ENCODE peak calls at places on chromosomes 2 and 18, in six cellular contexts. K is tibial nerve, R is prostate gland, L is coronary artery, O is HepG2, C is H1. N is an unnamed sample.

GRCh38 chr2:189147989-189148388 is 31.6 kb downstream of the COL5A2 start:
- DNase-seq in K (no peak), R (no peak), L (no peak), O (no peak), C (no peak), N (no peak)

GRCh38 chr2:234957533-234958135 is 5.8 kb downstream of the SH3BP4 start:
- DNase-seq in K (no peak), R (no peak), L (peak; percentile 66), O (no peak), C (no peak), N (no peak)

GRCh38 chr2:8549273-8549922 is 132.5 kb upstream of the ID2 start:
- DNase-seq in K (no peak), R (no peak), L (peak; percentile 62), O (no peak), C (no peak), N (no peak)

GRCh38 chr2:120593921-120594686 is 141.6 kb upstream of the GLI2 start:
- DNase-seq in K (no peak), R (no peak), L (no peak), O (no peak), C (no peak), N (no peak)

GRCh38 chr2:85326406-85326945 is 1.3 kb downstream of the TGOLN2 start:
- DNase-seq in K (no peak), R (no peak), L (no peak), O (peak; percentile 52), C (no peak), N (no peak)

GRCh38 chr2:48334180-48334579 is 195.8 kb upstream of the STON1 start:
- DNase-seq in K (no peak), R (no peak), L (no peak), O (no peak), C (no peak), N (no peak)

GRCh38 chr2:11652555-11652954 is 17.4 kb downstream of the NTSR2 start:
- DNase-seq in K (peak; percentile 29), R (no peak), L (no peak), O (no peak), C (no peak), N (no peak)

GRCh38 chr18:46388295-46388694 is 268.7 kb downstream of the LOXHD1 start:
- DNase-seq in K (no peak), R (peak; percentile 66), L (no peak), O (no peak), C (no peak), N (no peak)

GRCh38 chr2:95531254-95531771 is 46.8 kb upstream of the TRIM43B start:
- DNase-seq in K (no peak), R (no peak), L (no peak), O (no peak), C (no peak), N (no peak)

GRCh38 chr18:41875094-41875780 is 79.8 kb upstream of the PIK3C3 start:
- DNase-seq in K (no peak), R (no peak), L (no peak), O (no peak), C (no peak), N (no peak)

GRCh38 chr2:59112258-59112657 is 871.1 kb upstream of the FANCL start:
- DNase-seq in K (no peak), R (no peak), L (no peak), O (no peak), C (no peak), N (no peak)

GRCh38 chr2:71299507-71299906 is 32.1 kb upstream of the ZNF638 start:
- DNase-seq in K (peak; percentile 12), R (no peak), L (no peak), O (peak; percentile 40), C (no peak), N (no peak)

GRCh38 chr2:84999467-85000064 is 28.6 kb downstream of the KCMF1 start:
- DNase-seq in K (no peak), R (no peak), L (no peak), O (no peak), C (no peak), N (no peak)

GRCh38 chr2:3634631-3635091 is 23.3 kb upstream of the ALLC start:
- DNase-seq in K (no peak), R (no peak), L (peak; percentile 57), O (no peak), C (no peak), N (no peak)

GRCh38 chr18:12408247-12408869 is 629 bp downstream of the PRELID3A start:
- DNase-seq in K (no peak), R (no peak), L (no peak), O (no peak), C (no peak), N (no peak)

GRCh38 chr2:158484892-158485556 is 28.3 kb downstream of the PKP4 start:
- DNase-seq in K (no peak), R (no peak), L (no peak), O (no peak), C (no peak), N (no peak)

GRCh38 chr2:23545391-23545790 is 160.4 kb downstream of the KLHL29 start:
- DNase-seq in K (no peak), R (no peak), L (no peak), O (no peak), C (no peak), N (no peak)

GRCh38 chr2:240586919-240587800 is 626 bp downstream of the CAPN10 start:
- DNase-seq in K (no peak), R (no peak), L (no peak), O (peak; percentile 58), C (no peak), N (no peak)

GRCh38 chr18:78770149-78771139 is 209.2 kb upstream of the SALL3 start:
- DNase-seq in K (no peak), R (no peak), L (no peak), O (no peak), C (no peak), N (no peak)

GRCh38 chr2:54262015-54262765 is 6.2 kb upstream of the TSPYL6 start:
- DNase-seq in K (no peak), R (no peak), L (no peak), O (peak; percentile 72), C (no peak), N (no peak)

GRCh38 chr2:177783835-177784448 is 288.6 kb downstream of the PDE11A start:
- DNase-seq in K (peak; percentile 30), R (peak; percentile 65), L (no peak), O (no peak), C (no peak), N (no peak)

GRCh38 chr2:24579053-24579803 is 88.2 kb downstream of the NCOA1 start:
- DNase-seq in K (no peak), R (no peak), L (no peak), O (no peak), C (no peak), N (no peak)

GRCh38 chr2:134252092-134252775 is 1.6 kb upstream of the MGAT5 start:
- DNase-seq in K (no peak), R (no peak), L (no peak), O (no peak), C (no peak), N (no peak)

GRCh38 chr2:18161681-18162080 is 283.2 kb downstream of the KCNS3 start:
- DNase-seq in K (no peak), R (no peak), L (no peak), O (no peak), C (no peak), N (no peak)

DNA sequence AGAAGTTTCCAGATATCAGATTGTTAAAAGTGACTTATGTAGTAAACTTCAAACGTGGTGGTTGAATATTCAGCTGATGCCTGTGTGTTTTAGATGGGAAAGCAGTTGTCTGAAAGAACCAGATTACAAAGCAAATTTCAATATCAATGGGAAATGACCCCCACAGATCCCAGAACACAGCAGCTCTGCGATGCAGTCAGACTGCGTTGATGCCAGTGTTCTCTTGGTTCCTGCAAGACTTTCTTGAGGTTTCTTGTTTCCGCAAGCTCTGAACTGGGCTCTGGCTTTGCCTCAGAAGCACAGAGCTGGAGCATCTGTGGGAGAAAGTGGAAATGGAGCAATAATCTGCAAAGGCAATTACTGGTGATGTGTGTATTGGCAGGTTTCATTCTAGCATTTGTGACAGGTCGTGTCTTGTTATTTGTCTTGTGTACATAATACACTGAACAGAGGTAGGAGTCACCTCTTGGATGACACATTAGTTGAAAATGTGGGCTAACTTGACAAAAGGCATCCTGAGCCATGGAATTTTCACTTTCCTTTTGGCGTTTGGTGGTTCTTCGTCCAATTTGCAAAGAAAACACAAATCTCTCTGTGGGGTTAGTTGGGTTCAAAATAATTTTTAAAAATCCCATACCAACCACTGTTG is 10.8 kb upstream of the LYPD6B start:
- DNase-seq in K (no peak), R (no peak), L (no peak), O (no peak), C (no peak), N (no peak)
- H3K27ac ChIP-seq in K (no peak overlapping the region), R (no peak overlapping the region), L (no peak overlapping the region), O (no peak overlapping the region), C (no peak overlapping the region), N (no peak overlapping the region)

GRCh38 chr2:5696351-5696740 is 4.2 kb downstream of the SOX11 start:
- DNase-seq in K (no peak), R (no peak), L (no peak), O (no peak), C (no peak), N (no peak)

GRCh38 chr2:5695641-5696350 is 3.6 kb downstream of the SOX11 start:
- DNase-seq in K (no peak), R (no peak), L (no peak), O (no peak), C (no peak), N (no peak)

GRCh38 chr2:5696741-5697521 is 4.7 kb downstream of the SOX11 start:
- DNase-seq in K (no peak), R (no peak), L (no peak), O (no peak), C (no peak), N (no peak)

GRCh38 chr2:5698171-5698570 is 6.0 kb downstream of the SOX11 start:
- DNase-seq in K (no peak), R (no peak), L (no peak), O (no peak), C (no peak), N (no peak)

DNA sequence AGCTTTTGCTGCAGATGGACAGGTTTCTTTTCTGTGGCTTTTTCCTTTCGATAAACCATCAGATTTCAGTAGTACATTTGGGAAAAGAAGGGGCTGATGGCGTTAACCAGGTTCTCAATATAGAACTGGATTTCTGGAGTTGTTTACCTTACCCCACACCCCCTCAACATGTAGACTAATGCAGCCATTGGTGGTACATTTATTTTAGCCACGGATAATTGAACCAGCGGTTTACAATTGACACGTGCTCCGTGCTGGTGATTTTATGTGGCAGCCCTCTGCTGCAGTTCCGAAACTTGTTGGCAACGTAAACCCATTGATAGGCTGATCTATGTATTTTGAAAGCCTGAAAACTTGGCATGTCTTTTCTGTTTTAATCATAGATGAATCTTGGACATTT is 5.4 kb downstream of the SOX11 start:
- DNase-seq in K (no peak), R (no peak), L (no peak), O (no peak), C (no peak), N (no peak)
- TF ChIP-seq CTCF in K (no peak), R (no peak), L (no peak), O (no peak), C (no peak), N (no peak)

DNA sequence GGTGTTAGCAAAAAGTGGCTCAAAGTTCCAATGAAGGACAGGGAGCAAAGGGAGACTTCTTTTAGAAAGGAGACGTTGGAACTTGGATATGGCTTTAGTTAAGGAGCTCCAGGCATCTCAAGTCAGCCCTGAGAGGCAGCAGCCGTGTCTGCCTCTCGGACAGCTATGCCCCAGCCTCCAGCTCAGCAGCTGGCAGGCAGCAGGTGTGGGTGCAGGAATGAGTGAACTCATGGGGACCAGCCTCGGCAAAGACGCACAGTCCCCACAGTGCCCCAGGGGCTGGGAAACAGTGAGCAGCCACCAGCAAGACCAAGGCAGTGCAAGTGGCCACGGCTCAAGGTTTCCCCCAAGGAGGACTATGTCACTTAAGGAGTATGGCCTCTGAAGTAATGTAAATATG is 1.6 kb upstream of the LRRFIP1 start:
- DNase-seq in K (no peak), R (no peak), L (no peak), O (no peak), C (no peak), N (no peak)
- H3K27ac ChIP-seq in K (peak overlapping the region; percentile 54), R (no peak overlapping the region), L (peak overlapping the region; percentile 93), O (no peak overlapping the region), C (no peak overlapping the region), N (peak overlapping the region; percentile 79)

GRCh38 chr2:204401114-204401513 is 144.2 kb upstream of the PARD3B start:
- DNase-seq in K (no peak), R (no peak), L (no peak), O (no peak), C (no peak), N (no peak)
- TF ChIP-seq CTCF in K (no peak), R (no peak), L (no peak), O (no peak), C (no peak), N (no peak)

N was measured in thoracic aorta.